ENCODE peak calls at places on chromosomes 13 and 19, in nine cellular contexts. B is activated CD4-positive, alpha-beta memory T cell treated with anti-CD3 and anti-CD28 coated beads for 36 hours; H is activated naive CD8-positive, alpha-beta T cell treated with anti-CD3 and anti-CD28 coated beads for 36 hours; O is stimulated activated CD4-positive, alpha-beta T cell treated with anti-CD3 and anti-CD28 coated beads, Interleukin-12 subunit alpha, Interleukin-12 subunit beta, amount 100 ng/mL, for 24 hours; L is IMR-90; M is HFF-Myc; Q is osteocyte; G is T1000; S is T-helper 1 cell. K is an unnamed sample.
A peak's percentile ranks its signal among the peaks of the same experiment; 100 is the strongest.

GRCh38 chr13:94327318-94327717 is 152.2 kb downstream of the DCT start:
- DNase-seq in B (no peak), H (peak; percentile 14), O (no peak), L (no peak), M (no peak), Q (no peak), G (no peak), S (no peak), K (no peak)

GRCh38 chr19:1650627-1651009 is 1.8 kb downstream of the TCF3 start:
- DNase-seq in B (peak; percentile 29), H (peak; percentile 33), O (no peak), L (peak; percentile 7), M (no peak), Q (no peak), G (no peak), S (no peak), K (no peak)

GRCh38 chr13:40389081-40389641 is 277.3 kb downstream of the FOXO1 start:
- DNase-seq in B (peak; percentile 64), H (peak; percentile 42), O (peak; percentile 14), L (no peak), M (no peak), Q (no peak), G (no peak), S (no peak), K (peak; percentile 34)

GRCh38 chr13:30829145-30829544 is 76.9 kb upstream of the MEDAG start:
- DNase-seq in B (no peak), H (no peak), O (no peak), L (peak; percentile 82), M (peak; percentile 58), Q (no peak), G (peak; percentile 40), S (no peak), K (no peak)

GRCh38 chr13:111330211-111330610 is 9.8 kb downstream of the TEX29 start:
- DNase-seq in B (no peak), H (no peak), O (no peak), L (no peak), M (no peak), Q (peak; percentile 60), G (no peak), S (no peak), K (no peak)

GRCh38 chr19:3614858-3615505 is 8.3 kb upstream of the TBXA2R start:
- DNase-seq in B (no peak), H (no peak), O (no peak), L (no peak), M (no peak), Q (no peak), G (no peak), S (no peak), K (no peak)

GRCh38 chr13:30257433-30258099 is 49.8 kb downstream of the KATNAL1 start:
- DNase-seq in B (no peak), H (no peak), O (no peak), L (peak; percentile 9), M (no peak), Q (no peak), G (no peak), S (no peak), K (no peak)

GRCh38 chr19:45670670-45671453 is 2.8 kb downstream of the GIPR start:
- DNase-seq in B (peak; percentile 83), H (peak; percentile 75), O (no peak), L (peak; percentile 72), M (no peak), Q (peak; percentile 89), G (peak; percentile 35), S (peak; percentile 16), K (peak; percentile 57)

GRCh38 chr13:106565127-106565775 is 2.7 kb downstream of the ARGLU1 start:
- DNase-seq in B (no peak), H (no peak), O (no peak), L (no peak), M (no peak), Q (no peak), G (no peak), S (no peak), K (no peak)

GRCh38 chr19:10812902-10813404 is 23.1 kb downstream of the TMED1 start:
- DNase-seq in B (peak; percentile 76), H (no peak), O (no peak), L (peak; percentile 97), M (peak; percentile 91), Q (no peak), G (peak; percentile 65), S (no peak), K (no peak)

GRCh38 chr19:1551068-1552040 is 16.8 kb downstream of the MEX3D start:
- DNase-seq in B (no peak), H (no peak), O (no peak), L (no peak), M (no peak), Q (no peak), G (no peak), S (no peak), K (no peak)

GRCh38 chr13:36981156-36981743 is 17.9 kb downstream of the ALG5 start:
- DNase-seq in B (no peak), H (no peak), O (no peak), L (peak; percentile 79), M (no peak), Q (no peak), G (no peak), S (no peak), K (no peak)

GRCh38 chr13:39751805-39752204 is 96.3 kb downstream of the COG6 start:
- DNase-seq in B (no peak), H (no peak), O (no peak), L (no peak), M (no peak), Q (no peak), G (no peak), S (no peak), K (no peak)

GRCh38 chr13:106295971-106296370 is 239.5 kb downstream of the EFNB2 start:
- DNase-seq in B (no peak), H (no peak), O (no peak), L (no peak), M (no peak), Q (no peak), G (no peak), S (no peak), K (no peak)

GRCh38 chr13:112103260-112103843 is 36.4 kb downstream of the SOX1 start:
- DNase-seq in B (no peak), H (no peak), O (no peak), L (no peak), M (no peak), Q (peak; percentile 49), G (no peak), S (no peak), K (no peak)

GRCh38 chr19:49807888-49808675 is 5.0 kb downstream of the FUZ start:
- DNase-seq in B (no peak), H (no peak), O (no peak), L (no peak), M (no peak), Q (no peak), G (no peak), S (no peak), K (no peak)